ENCODE peak calls at places on chromosomes 11 and 22, in five cellular contexts. W is activated CD8-positive, alpha-beta memory T cell treated with anti-CD3 and anti-CD28 coated beads for 48 hours; D is GM20000; Z is CD4-positive, alpha-beta T cell; P is stimulated activated effector memory CD8-positive, alpha-beta T cell treated with anti-CD3 and anti-CD28 coated beads, Interleukin-12 subunit alpha, Interleukin-12 subunit beta, amount 100 ng/mL, for 72 hours. A is an unnamed sample.

GRCh38 chr11:17719028-17719939 is at the start of gene MYOD1:
- DNase-seq in D (no peak), P (no peak), Z (no peak), W (no peak), A (no peak)

GRCh38 chr22:34427841-34428240 is 507.6 kb upstream of the LARGE1 start:
- DNase-seq in Z (no peak), D (no peak), P (no peak), W (no peak), A (no peak)

GRCh38 chr22:35310556-35311550 is 11.2 kb downstream of the TOM1 start:
- DNase-seq in D (no peak), W (no peak), Z (no peak), P (no peak), A (no peak)

GRCh38 chr22:38435010-38435409 is 20.0 kb downstream of the KCNJ4 start:
- DNase-seq in P (no peak), W (no peak), Z (no peak), D (no peak), A (no peak)

GRCh38 chr11:125481531-125481930 is 14.5 kb downstream of the FEZ1 start:
- DNase-seq in D (no peak), Z (no peak), P (no peak), W (no peak), A (no peak)

GRCh38 chr22:48889887-48890692 is 937.6 kb downstream of the BRD1 start:
- DNase-seq in P (no peak), W (no peak), D (no peak), Z (no peak), A (no peak)

GRCh38 chr11:119172513-119172912 is 4.0 kb downstream of the NLRX1 start:
- DNase-seq in Z (no peak), P (no peak), D (no peak), W (no peak), A (no peak)

GRCh38 chr11:59551651-59552521 is 40.5 kb downstream of the OR4D9 start:
- DNase-seq in D (no peak), W (no peak), Z (no peak), P (no peak), A (no peak)